ENCODE peak calls at places on chromosomes 13 and 19, in five cellular contexts. One of them, this sample, is unnamed. For H3K9me3, the result is how much of the 10 kb centered on the place peaks cover.

GRCh38 chr13:100330662-100331061 is 241.8 kb downstream of the PCCA start:
- DNase-seq in CD8-positive, alpha-beta memory T cell: no peak
- DNase-seq in aorta: no peak
- DNase-seq in psoas muscle: no peak
- DNase-seq in iPS DF 6.9: no peak
- DNase-seq in this sample: no peak

GRCh38 chr13:30063892-30064291 is 213.5 kb upstream of the UBL3 start:
- DNase-seq in psoas muscle: no peak
- DNase-seq in iPS DF 6.9: no peak
- DNase-seq in aorta: no peak
- DNase-seq in CD8-positive, alpha-beta memory T cell: no peak
- DNase-seq in this sample: no peak

GRCh38 chr13:33721719-33722118 is 96.2 kb upstream of the RFC3 start:
- DNase-seq in aorta: no peak
- DNase-seq in psoas muscle: no peak
- DNase-seq in CD8-positive, alpha-beta memory T cell: no peak
- DNase-seq in iPS DF 6.9: no peak
- DNase-seq in this sample: no peak

GRCh38 chr19:14146789-14147216 is 10.4 kb upstream of the ASF1B start:
- DNase-seq in iPS DF 6.9: no peak
- DNase-seq in psoas muscle: no peak
- DNase-seq in CD8-positive, alpha-beta memory T cell: no peak
- DNase-seq in aorta: no peak
- DNase-seq in this sample: no peak

GRCh38 chr13:36850790-36851438 is 31.9 kb downstream of the RFXAP start:
- DNase-seq in iPS DF 6.9: no peak
- DNase-seq in aorta: no peak
- DNase-seq in psoas muscle: no peak
- DNase-seq in CD8-positive, alpha-beta memory T cell: no peak
- DNase-seq in this sample: no peak

GRCh38 chr13:98529171-98529570 is 47.7 kb downstream of the STK24 start:
- DNase-seq in iPS DF 6.9: no peak
- DNase-seq in psoas muscle: no peak
- DNase-seq in CD8-positive, alpha-beta memory T cell: no peak
- DNase-seq in aorta: no peak
- DNase-seq in this sample: no peak

GRCh38 chr13:48644951-48645350 is 8.8 kb upstream of the CYSLTR2 start:
- DNase-seq in psoas muscle: no peak
- DNase-seq in CD8-positive, alpha-beta memory T cell: no peak
- DNase-seq in aorta: no peak
- DNase-seq in iPS DF 6.9: no peak
- DNase-seq in this sample: no peak

GRCh38 chr13:33271759-33272158 is 13.8 kb downstream of the STARD13 start:
- DNase-seq in iPS DF 6.9: no peak
- DNase-seq in psoas muscle: no peak
- DNase-seq in aorta: no peak
- DNase-seq in CD8-positive, alpha-beta memory T cell: no peak
- DNase-seq in this sample: no peak

GRCh38 chr19:7846247-7846646 is 16.2 kb downstream of the EVI5L start:
- DNase-seq in psoas muscle: no peak
- DNase-seq in aorta: no peak
- DNase-seq in CD8-positive, alpha-beta memory T cell: no peak
- DNase-seq in iPS DF 6.9: no peak
- DNase-seq in this sample: no peak

GRCh38 chr13:95745752-95746151 is 68.8 kb downstream of the DNAJC3 start:
- DNase-seq in aorta: no peak
- DNase-seq in psoas muscle: no peak
- DNase-seq in iPS DF 6.9: no peak
- DNase-seq in CD8-positive, alpha-beta memory T cell: no peak
- DNase-seq in this sample: no peak

GRCh38 chr19:43708716-43709115 is 7.2 kb upstream of the IRGC start:
- DNase-seq in aorta: no peak
- DNase-seq in psoas muscle: no peak
- DNase-seq in CD8-positive, alpha-beta memory T cell: no peak
- DNase-seq in iPS DF 6.9: no peak
- DNase-seq in this sample: no peak

GRCh38 chr19:58054792-58055482 is 4.1 kb upstream of the ZNF135 start:
- DNase-seq in psoas muscle: no peak
- DNase-seq in aorta: no peak
- DNase-seq in CD8-positive, alpha-beta memory T cell: no peak
- DNase-seq in iPS DF 6.9: no peak
- DNase-seq in this sample: no peak

GRCh38 chr13:21517576-21517975 is 58.5 kb upstream of the ZDHHC20 start:
- DNase-seq in iPS DF 6.9: no peak
- DNase-seq in CD8-positive, alpha-beta memory T cell: no peak
- DNase-seq in psoas muscle: no peak
- DNase-seq in aorta: no peak
- DNase-seq in this sample: no peak

GRCh38 chr13:40235160-40235796 is 431.2 kb downstream of the FOXO1 start:
- DNase-seq in iPS DF 6.9: no peak
- DNase-seq in CD8-positive, alpha-beta memory T cell: no peak
- DNase-seq in psoas muscle: no peak
- DNase-seq in aorta: no peak
- DNase-seq in this sample: no peak

GRCh38 chr13:73520566-73521290 is 461.9 kb downstream of the KLF5 start:
- DNase-seq in psoas muscle: no peak
- DNase-seq in CD8-positive, alpha-beta memory T cell: no peak
- DNase-seq in aorta: no peak
- DNase-seq in iPS DF 6.9: no peak
- DNase-seq in this sample: no peak

GRCh38 chr19:1841209-1841924 is 6.9 kb downstream of the REXO1 start:
- DNase-seq in psoas muscle: no peak
- DNase-seq in CD8-positive, alpha-beta memory T cell: no peak
- DNase-seq in aorta: no peak
- DNase-seq in iPS DF 6.9: no peak
- DNase-seq in this sample: no peak

GRCh38 chr13:49652691-49653305 is 24.5 kb downstream of the ARL11 start:
- DNase-seq in aorta: no peak
- DNase-seq in psoas muscle: peak
- DNase-seq in iPS DF 6.9: no peak
- DNase-seq in CD8-positive, alpha-beta memory T cell: no peak
- DNase-seq in this sample: no peak

GRCh38 chr13:25468330-25469178 is 96.8 kb downstream of the ATP8A2 start:
- DNase-seq in aorta: no peak
- DNase-seq in psoas muscle: no peak
- DNase-seq in CD8-positive, alpha-beta memory T cell: no peak
- DNase-seq in iPS DF 6.9: no peak
- DNase-seq in this sample: no peak

GRCh38 chr19:44548736-44549135 is 19.3 kb upstream of the CEACAM20 start:
- DNase-seq in CD8-positive, alpha-beta memory T cell: no peak
- DNase-seq in aorta: no peak
- DNase-seq in iPS DF 6.9: no peak
- DNase-seq in psoas muscle: no peak
- DNase-seq in this sample: no peak

GRCh38 chr19:8396563-8397203 is 6.5 kb downstream of the RAB11B start:
- DNase-seq in CD8-positive, alpha-beta memory T cell: peak
- DNase-seq in aorta: peak
- DNase-seq in psoas muscle: peak
- DNase-seq in iPS DF 6.9: peak
- DNase-seq in this sample: peak

GRCh38 chr19:55622242-55622969 is 2.0 kb downstream of the ZNF784 start:
- DNase-seq in aorta: no peak
- DNase-seq in psoas muscle: no peak
- DNase-seq in iPS DF 6.9: no peak
- DNase-seq in CD8-positive, alpha-beta memory T cell: no peak
- DNase-seq in this sample: no peak

GRCh38 chr19:5329141-5329540 is 11.5 kb downstream of the PTPRS start:
- DNase-seq in aorta: no peak
- DNase-seq in CD8-positive, alpha-beta memory T cell: no peak
- DNase-seq in psoas muscle: no peak
- DNase-seq in iPS DF 6.9: no peak
- DNase-seq in this sample: no peak

GRCh38 chr13:70203661-70204229 is 95.5 kb upstream of the KLHL1 start:
- DNase-seq in psoas muscle: no peak
- DNase-seq in iPS DF 6.9: peak
- DNase-seq in CD8-positive, alpha-beta memory T cell: no peak
- DNase-seq in aorta: no peak
- DNase-seq in this sample: no peak

GRCh38 chr19:50933640-50934039 is 19.2 kb downstream of the KLK5 start:
- DNase-seq in aorta: no peak
- DNase-seq in CD8-positive, alpha-beta memory T cell: no peak
- DNase-seq in iPS DF 6.9: no peak
- DNase-seq in psoas muscle: no peak
- DNase-seq in this sample: no peak

GRCh38 chr13:26614721-26615120 is 57.2 kb downstream of the WASF3 start:
- DNase-seq in iPS DF 6.9: no peak
- DNase-seq in CD8-positive, alpha-beta memory T cell: no peak
- DNase-seq in psoas muscle: no peak
- DNase-seq in aorta: no peak
- DNase-seq in this sample: no peak

GRCh38 chr13:110276553-110276950 is 30.4 kb downstream of the COL4A1 start:
- DNase-seq in psoas muscle: no peak
- DNase-seq in CD8-positive, alpha-beta memory T cell: no peak
- DNase-seq in iPS DF 6.9: no peak
- DNase-seq in aorta: no peak
- DNase-seq in this sample: no peak

DNA sequence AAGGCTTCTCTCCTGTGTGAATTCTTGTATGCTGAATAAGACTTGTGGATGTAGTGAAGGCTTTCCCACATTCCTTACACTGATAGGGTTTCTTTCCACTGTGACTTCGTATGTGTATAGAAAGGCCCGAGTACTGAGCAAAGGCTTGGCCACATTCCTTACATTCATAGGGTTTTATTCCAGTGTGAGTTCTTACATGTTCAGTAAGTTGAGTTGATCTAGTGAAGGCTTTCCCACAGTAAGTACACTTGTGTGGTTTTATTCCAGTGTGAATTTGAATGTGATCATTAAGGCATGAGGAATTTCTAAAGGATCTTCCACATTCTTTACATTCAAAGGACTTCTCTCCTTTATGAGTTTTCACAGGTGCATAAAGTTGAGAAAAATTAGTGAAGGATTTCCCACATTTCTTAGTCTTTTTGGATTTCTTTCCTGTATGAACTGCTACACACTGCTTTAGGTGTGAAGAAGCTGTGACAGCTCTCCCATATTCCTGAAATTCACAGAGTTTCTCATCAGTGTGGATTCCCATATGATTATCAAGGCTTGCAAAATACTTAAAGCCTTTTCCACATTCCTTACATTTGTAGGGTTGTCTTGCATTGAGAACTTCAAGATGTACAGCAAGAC is 10.4 kb downstream of the ZNF561 start:
- DNase-seq in aorta: no peak
- DNase-seq in iPS DF 6.9: no peak
- DNase-seq in psoas muscle: no peak
- DNase-seq in CD8-positive, alpha-beta memory T cell: no peak
- DNase-seq in this sample: no peak
- H3K9me3 ChIP-seq in aorta: under half
- H3K9me3 ChIP-seq in iPS DF 6.9: under half
- H3K9me3 ChIP-seq in psoas muscle: half or more
- H3K9me3 ChIP-seq in CD8-positive, alpha-beta memory T cell: under half
- H3K9me3 ChIP-seq in this sample: under half

DNA sequence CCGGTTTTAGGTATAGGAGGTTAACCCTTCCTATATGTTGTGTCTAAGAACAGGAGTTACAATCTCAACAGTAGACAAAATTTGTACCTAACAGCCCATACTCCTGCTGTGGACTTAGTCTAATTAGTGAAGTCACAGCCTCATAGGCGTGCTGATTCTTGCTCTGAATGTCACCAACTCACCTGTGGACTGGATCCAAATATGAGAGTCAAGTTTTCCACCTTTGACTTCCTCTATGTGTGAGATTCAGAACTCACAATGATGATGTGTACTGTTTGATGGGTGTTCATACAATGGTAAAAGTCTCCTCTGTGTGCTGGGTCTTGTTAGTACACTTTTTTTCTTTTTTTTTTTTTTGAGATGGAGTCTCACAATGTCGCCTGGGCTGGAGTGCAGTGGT is 7.8 kb upstream of the ZNF91 start:
- DNase-seq in CD8-positive, alpha-beta memory T cell: no peak
- DNase-seq in aorta: no peak
- DNase-seq in iPS DF 6.9: no peak
- DNase-seq in psoas muscle: no peak
- DNase-seq in this sample: no peak
- H3K9me3 ChIP-seq in CD8-positive, alpha-beta memory T cell: under half
- H3K9me3 ChIP-seq in aorta: under half
- H3K9me3 ChIP-seq in iPS DF 6.9: under half
- H3K9me3 ChIP-seq in psoas muscle: under half
- H3K9me3 ChIP-seq in this sample: under half

GRCh38 chr19:23460656-23461055 is 65.4 kb upstream of the ZNF91 start:
- DNase-seq in CD8-positive, alpha-beta memory T cell: no peak
- DNase-seq in psoas muscle: no peak
- DNase-seq in aorta: no peak
- DNase-seq in iPS DF 6.9: no peak
- DNase-seq in this sample: no peak

DNA sequence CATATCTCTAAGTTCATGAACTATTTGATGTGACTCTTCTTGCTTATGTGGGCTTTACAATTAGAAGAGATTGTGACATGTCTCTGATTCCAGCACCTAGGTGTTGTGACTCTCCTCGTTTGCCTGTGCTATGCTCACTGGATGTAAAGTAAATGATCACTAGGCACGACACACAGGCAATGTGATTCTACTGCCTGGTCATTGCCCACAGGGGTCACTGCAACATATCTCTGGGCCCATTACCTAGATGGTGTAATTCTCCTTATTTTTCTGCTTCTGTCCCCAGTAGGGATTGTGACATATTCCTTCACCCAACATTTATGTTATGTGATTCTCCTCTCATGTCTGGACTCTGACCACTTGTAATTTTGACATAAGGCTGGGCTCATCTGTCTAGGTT is 65.8 kb upstream of the ZNF91 start:
- DNase-seq in psoas muscle: no peak
- DNase-seq in iPS DF 6.9: no peak
- DNase-seq in aorta: no peak
- DNase-seq in CD8-positive, alpha-beta memory T cell: no peak
- DNase-seq in this sample: no peak
- H3K9me3 ChIP-seq in psoas muscle: under half
- H3K9me3 ChIP-seq in iPS DF 6.9: under half
- H3K9me3 ChIP-seq in aorta: under half
- H3K9me3 ChIP-seq in CD8-positive, alpha-beta memory T cell: under half
- H3K9me3 ChIP-seq in this sample: under half

GRCh38 chr13:104833221-104833620 is 1702.2 kb downstream of the EFNB2 start:
- DNase-seq in psoas muscle: no peak
- DNase-seq in aorta: no peak
- DNase-seq in iPS DF 6.9: no peak
- DNase-seq in CD8-positive, alpha-beta memory T cell: no peak
- DNase-seq in this sample: no peak

GRCh38 chr13:104832265-104832664 is 1703.2 kb downstream of the EFNB2 start:
- DNase-seq in CD8-positive, alpha-beta memory T cell: no peak
- DNase-seq in aorta: no peak
- DNase-seq in psoas muscle: no peak
- DNase-seq in iPS DF 6.9: no peak
- DNase-seq in this sample: no peak

GRCh38 chr13:104837756-104838155 is 1697.7 kb downstream of the EFNB2 start:
- DNase-seq in iPS DF 6.9: no peak
- DNase-seq in CD8-positive, alpha-beta memory T cell: no peak
- DNase-seq in aorta: no peak
- DNase-seq in psoas muscle: no peak
- DNase-seq in this sample: no peak

DNA sequence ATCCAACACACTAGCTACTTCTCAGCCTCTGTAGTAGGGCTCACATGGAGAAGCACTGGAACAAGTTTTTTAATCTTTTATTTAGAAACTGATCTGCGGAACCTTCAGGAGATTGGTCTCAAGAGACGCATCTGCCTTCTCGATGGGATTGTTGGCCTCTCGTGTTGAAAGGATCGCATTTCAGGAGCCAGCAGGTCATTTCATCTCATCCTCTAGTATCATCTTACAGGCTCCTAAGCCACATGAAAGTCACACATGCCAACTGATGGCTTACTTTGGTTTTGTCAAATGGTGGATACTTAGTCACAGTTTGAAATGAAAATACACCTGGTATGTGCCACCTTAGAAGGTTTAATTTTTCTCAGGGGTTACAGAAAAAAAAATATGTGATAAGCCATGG is 1703.6 kb downstream of the EFNB2 start:
- DNase-seq in aorta: no peak
- DNase-seq in psoas muscle: no peak
- DNase-seq in CD8-positive, alpha-beta memory T cell: no peak
- DNase-seq in iPS DF 6.9: no peak
- DNase-seq in this sample: no peak
- H3K9me3 ChIP-seq in aorta: under half
- H3K9me3 ChIP-seq in psoas muscle: under half
- H3K9me3 ChIP-seq in CD8-positive, alpha-beta memory T cell: under half
- H3K9me3 ChIP-seq in iPS DF 6.9: under half
- H3K9me3 ChIP-seq in this sample: under half

This sample was measured in T-helper 17 cell.